ENCODE peak calls at places on chromosomes 7 and 10, in seven cellular contexts. B is IMR-90, L is H1, Q is neuronal stem cell, T is H9, N is trophoblast cell, F is mesenchymal stem cell. H is an unnamed sample.

GRCh38 chr10:22321831-22322662 is 1.1 kb downstream of the BMI1 start:
- DNase-seq in N (no peak), Q (peak; percentile 43), B (no peak), L (peak; percentile 69), T (peak; percentile 46), F (peak; percentile 40), H (no peak)

GRCh38 chr7:3649250-3649649 is 348.2 kb downstream of the SDK1 start:
- DNase-seq in B (peak; percentile 25), Q (no peak), F (peak; percentile 8), L (no peak), T (no peak), N (no peak), H (peak; percentile 12)

GRCh38 chr10:27192284-27192683 is 37.1 kb downstream of the MASTL start:
- DNase-seq in B (peak; percentile 95), N (peak; percentile 22), F (peak; percentile 93), T (no peak), Q (no peak), L (no peak), H (no peak)

GRCh38 chr7:18890885-18891621 is 226.4 kb downstream of the TWIST1 start:
- DNase-seq in L (no peak), Q (no peak), T (no peak), F (peak; percentile 46), N (no peak), B (peak; percentile 39), H (peak; percentile 40)

GRCh38 chr7:130210181-130210935 is 2.7 kb downstream of the SSMEM1 start:
- DNase-seq in L (no peak), T (no peak), Q (no peak), N (peak; percentile 61), F (no peak), B (peak; percentile 22), H (peak; percentile 14)

GRCh38 chr10:12243860-12244620 is 48.1 kb downstream of the CDC123 start:
- DNase-seq in F (no peak), Q (no peak), L (no peak), T (no peak), B (no peak), N (no peak), H (no peak)

GRCh38 chr10:97384641-97385040 is 16.5 kb downstream of the RRP12 start:
- DNase-seq in T (no peak), F (no peak), L (no peak), Q (no peak), N (no peak), B (no peak), H (no peak)

GRCh38 chr10:76114556-76114955 is 683.1 kb downstream of the LRMDA start:
- DNase-seq in L (no peak), F (no peak), N (no peak), T (no peak), B (no peak), Q (no peak), H (no peak)

GRCh38 chr10:49831352-49832040 is 69.4 kb upstream of the OGDHL start:
- DNase-seq in N (no peak), Q (peak; percentile 66), L (peak; percentile 52), T (peak; percentile 81), F (peak; percentile 42), B (peak; percentile 34), H (peak; percentile 91)

DNA sequence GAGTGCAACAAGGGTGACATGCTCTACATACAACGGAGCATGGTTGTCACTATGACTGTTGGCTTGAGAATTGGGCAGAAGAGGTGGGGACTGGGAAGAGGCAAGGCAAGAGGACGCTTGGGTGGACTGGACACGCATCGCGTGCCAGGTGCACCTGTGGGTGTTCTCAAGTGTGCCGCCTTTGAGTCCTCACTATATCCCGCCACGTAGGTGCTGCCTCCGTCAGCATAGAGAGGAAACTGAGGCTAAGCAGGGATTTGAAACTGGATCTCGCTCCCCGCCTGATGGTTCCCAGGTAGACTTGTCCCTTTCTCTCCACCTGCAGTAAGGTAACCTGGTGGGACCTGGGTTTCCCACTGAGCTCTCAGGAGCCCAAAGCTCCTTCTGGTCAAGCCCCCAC is 27.2 kb downstream of the CDH23 start:
- DNase-seq in N (no peak), Q (no peak), F (no peak), T (no peak), L (peak; percentile 39), B (no peak), H (no peak)
- H2BK120ac ChIP-seq in N (no peak overlapping the region), Q (no peak overlapping the region), F (no peak overlapping the region), T (no peak overlapping the region), L (no peak overlapping the region), B (no peak overlapping the region), H (no peak overlapping the region)

GRCh38 chr7:154569916-154570315 is 433.0 kb downstream of the PAXIP1 start:
- DNase-seq in T (no peak), L (no peak), N (no peak), F (no peak), Q (no peak), B (no peak), H (no peak)
- H3K18ac ChIP-seq in T (no peak overlapping the region), L (no peak overlapping the region), N (no peak overlapping the region), F (no peak overlapping the region), Q (no peak overlapping the region), B (no peak overlapping the region), H (no peak overlapping the region)

GRCh38 chr10:31143331-31143935 is 111.8 kb upstream of the ZNF438 start:
- DNase-seq in Q (no peak), N (no peak), L (no peak), B (no peak), F (no peak), T (no peak), H (no peak)
- H2BK120ac ChIP-seq in Q (no peak overlapping the region), N (no peak overlapping the region), L (no peak overlapping the region), B (peak overlapping the region; percentile 93), F (peak overlapping the region; percentile 22), T (no peak overlapping the region), H (no peak overlapping the region)

GRCh38 chr7:43895847-43896415 is 10.5 kb downstream of the URGCP start:
- DNase-seq in N (peak; percentile 43), L (no peak), F (no peak), B (no peak), Q (no peak), T (no peak), H (no peak)
- H3K18ac ChIP-seq in N (no peak overlapping the region), L (no peak overlapping the region), F (no peak overlapping the region), B (no peak overlapping the region), Q (no peak overlapping the region), T (no peak overlapping the region), H (no peak overlapping the region)

GRCh38 chr7:126501617-126502016 is 751.1 kb downstream of the GRM8 start:
- DNase-seq in L (no peak), B (no peak), N (no peak), Q (no peak), T (no peak), F (no peak), H (no peak)

GRCh38 chr7:126499481-126499880 is 753.3 kb downstream of the GRM8 start:
- DNase-seq in T (no peak), B (no peak), L (no peak), Q (no peak), F (no peak), N (peak; percentile 46), H (no peak)

GRCh38 chr7:126493801-126494200 is 758.9 kb downstream of the GRM8 start:
- DNase-seq in F (no peak), B (no peak), Q (no peak), N (no peak), L (no peak), T (no peak), H (no peak)

GRCh38 chr7:126495001-126495400 is 757.7 kb downstream of the GRM8 start:
- DNase-seq in F (no peak), L (no peak), B (no peak), T (no peak), N (no peak), Q (no peak), H (no peak)

GRCh38 chr7:126495739-126496138 is 757.0 kb downstream of the GRM8 start:
- DNase-seq in Q (no peak), B (no peak), F (no peak), T (no peak), N (no peak), L (no peak), H (no peak)
- H2BK120ac ChIP-seq in Q (no peak overlapping the region), B (no peak overlapping the region), F (no peak overlapping the region), T (no peak overlapping the region), N (no peak overlapping the region), L (no peak overlapping the region), H (no peak overlapping the region)

GRCh38 chr7:11281953-11282352 is 308.3 kb downstream of the PHF14 start:
- DNase-seq in T (no peak), Q (no peak), N (no peak), B (no peak), L (no peak), F (peak; percentile 26), H (no peak)
- H3K18ac ChIP-seq in T (no peak overlapping the region), Q (no peak overlapping the region), N (no peak overlapping the region), B (no peak overlapping the region), L (no peak overlapping the region), F (no peak overlapping the region), H (no peak overlapping the region)

GRCh38 chr7:93119191-93119905 is 1.6 kb upstream of the SAMD9 start:
- DNase-seq in Q (no peak), L (no peak), N (peak; percentile 59), T (no peak), F (no peak), B (peak; percentile 4), H (peak; percentile 59)
- H2BK120ac ChIP-seq in Q (no peak overlapping the region), L (no peak overlapping the region), N (no peak overlapping the region), T (no peak overlapping the region), F (no peak overlapping the region), B (no peak overlapping the region), H (no peak overlapping the region)

H was measured in mesendoderm.